ENCODE peak calls at places on chromosomes 12 and 14, in five cellular contexts. S is naive thymus-derived CD4-positive, alpha-beta T cell; T is BE2C; X is MG63; Y is endodermal cell. L is an unnamed sample.
A peak's percentile ranks its signal among the peaks of the same experiment; 100 is the strongest.

GRCh38 chr14:75224561-75224960 is 48.1 kb upstream of the TMED10 start:
- DNase-seq in S (no peak), T (no peak), X (no peak), Y (no peak), L (no peak)

GRCh38 chr12:130916251-130916911 is 37.3 kb upstream of the ADGRD1 start:
- DNase-seq in S (no peak), T (peak; percentile 72), X (peak; percentile 43), Y (peak; percentile 86), L (no peak)

GRCh38 chr12:72024613-72025012 is 86.0 kb downstream of the TPH2 start:
- DNase-seq in S (no peak), T (no peak), X (no peak), Y (no peak), L (no peak)

GRCh38 chr14:101233861-101234587 is 327.3 kb upstream of the DIO3 start:
- DNase-seq in S (no peak), T (no peak), X (no peak), Y (peak; percentile 31), L (no peak)

GRCh38 chr12:102961488-102961801 is 4.0 kb downstream of the ASCL1 start:
- DNase-seq in S (no peak), T (no peak), X (no peak), Y (no peak), L (no peak)

GRCh38 chr14:50085570-50086315 is 30.6 kb downstream of the VCPKMT start:
- DNase-seq in S (no peak), T (no peak), X (peak; percentile 31), Y (no peak), L (no peak)

GRCh38 chr12:46675736-46676135 is 150.1 kb downstream of the SLC38A4 start:
- DNase-seq in S (no peak), T (peak; percentile 13), X (no peak), Y (peak; percentile 74), L (no peak)

GRCh38 chr12:6386038-6386437 is 2.1 kb downstream of the LTBR start:
- DNase-seq in S (no peak), T (no peak), X (no peak), Y (no peak), L (no peak)

GRCh38 chr12:19801941-19802340 is 362.6 kb downstream of the AEBP2 start:
- DNase-seq in S (no peak), T (no peak), X (no peak), Y (no peak), L (no peak)

GRCh38 chr12:89369166-89369565 is 16.9 kb upstream of the DUSP6 start:
- DNase-seq in S (no peak), T (no peak), X (no peak), Y (no peak), L (no peak)

GRCh38 chr12:54227376-54227775 is 38.6 kb upstream of the SMUG1 start:
- DNase-seq in S (no peak), T (no peak), X (no peak), Y (no peak), L (no peak)

GRCh38 chr14:61841145-61841544 is 78.9 kb downstream of the SNAPC1 start:
- DNase-seq in S (no peak), T (peak; percentile 41), X (no peak), Y (no peak), L (no peak)

GRCh38 chr12:41334390-41334789 is 146.3 kb downstream of the PDZRN4 start:
- DNase-seq in S (no peak), T (peak; percentile 8), X (no peak), Y (peak; percentile 79), L (no peak)

GRCh38 chr12:42759622-42760273 is 170.2 kb upstream of the PRICKLE1 start:
- DNase-seq in S (no peak), T (no peak), X (peak; percentile 75), Y (no peak), L (no peak)

GRCh38 chr12:11718768-11719253 is 69.3 kb downstream of the ETV6 start:
- DNase-seq in S (no peak), T (peak; percentile 81), X (peak; percentile 85), Y (no peak), L (no peak)

GRCh38 chr12:104852102-104852501 is 106.0 kb downstream of the SLC41A2 start:
- DNase-seq in S (no peak), T (no peak), X (no peak), Y (no peak), L (no peak)

GRCh38 chr12:70154960-70155589 is 88.2 kb upstream of the CNOT2 start:
- DNase-seq in S (no peak), T (no peak), X (no peak), Y (no peak), L (no peak)
- H3K9me3 ChIP-seq in S (peaks cover 5% of the 10 kb centered on the region), T (no peaks in the 10 kb centered on the region), X (peaks cover 10% of the 10 kb centered on the region), Y (peaks cover 68% of the 10 kb centered on the region), L (no peaks in the 10 kb centered on the region)

GRCh38 chr14:26856832-26857508 is 259.1 kb upstream of the NOVA1 start:
- DNase-seq in S (no peak), T (no peak), X (no peak), Y (no peak), L (no peak)
- H3K9me3 ChIP-seq in S (peaks cover 4% of the 10 kb centered on the region), T (no peaks in the 10 kb centered on the region), X (no peaks in the 10 kb centered on the region), Y (no peaks in the 10 kb centered on the region), L (no peaks in the 10 kb centered on the region)

GRCh38 chr14:106843951-106844483 is 1317.6 kb downstream of the TMEM121 start:
- DNase-seq in S (no peak), T (no peak), X (peak; percentile 17), Y (no peak), L (no peak)
- H3K9me3 ChIP-seq in S (no peaks in the 10 kb centered on the region), T (no peaks in the 10 kb centered on the region), X (no peaks in the 10 kb centered on the region), Y (peaks cover 89% of the 10 kb centered on the region), L (no peaks in the 10 kb centered on the region)

DNA sequence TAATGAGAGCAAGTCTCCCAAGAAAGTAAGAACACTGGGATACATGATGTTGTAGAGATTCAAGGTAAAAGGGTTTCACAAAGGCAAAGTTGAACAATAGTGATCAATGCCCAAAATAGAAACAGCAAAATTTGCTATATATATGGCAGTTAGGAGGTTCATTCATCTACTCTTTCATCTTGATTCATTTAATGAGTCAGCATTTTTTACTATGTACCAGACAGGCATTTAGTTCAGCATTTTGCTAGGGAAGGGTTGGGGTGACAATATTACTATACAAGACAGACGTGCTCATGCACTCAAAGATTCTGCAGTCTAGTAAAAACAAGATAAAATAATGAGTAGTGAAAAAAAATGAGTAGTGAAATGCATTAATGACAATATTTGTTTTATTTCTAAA is 264.9 kb upstream of the LMO3 start:
- DNase-seq in S (no peak), T (no peak), X (no peak), Y (no peak), L (no peak)
- H3K9me3 ChIP-seq in S (no peaks in the 10 kb centered on the region), T (no peaks in the 10 kb centered on the region), X (no peaks in the 10 kb centered on the region), Y (no peaks in the 10 kb centered on the region), L (no peaks in the 10 kb centered on the region)

GRCh38 chr14:105986896-105987284 is 460.5 kb downstream of the TMEM121 start:
- DNase-seq in S (no peak), T (no peak), X (no peak), Y (no peak), L (no peak)

GRCh38 chr14:105987563-105987962 is 461.2 kb downstream of the TMEM121 start:
- DNase-seq in S (no peak), T (no peak), X (no peak), Y (no peak), L (no peak)

GRCh38 chr14:105993814-105994213 is 467.4 kb downstream of the TMEM121 start:
- DNase-seq in S (no peak), T (no peak), X (no peak), Y (no peak), L (no peak)

DNA sequence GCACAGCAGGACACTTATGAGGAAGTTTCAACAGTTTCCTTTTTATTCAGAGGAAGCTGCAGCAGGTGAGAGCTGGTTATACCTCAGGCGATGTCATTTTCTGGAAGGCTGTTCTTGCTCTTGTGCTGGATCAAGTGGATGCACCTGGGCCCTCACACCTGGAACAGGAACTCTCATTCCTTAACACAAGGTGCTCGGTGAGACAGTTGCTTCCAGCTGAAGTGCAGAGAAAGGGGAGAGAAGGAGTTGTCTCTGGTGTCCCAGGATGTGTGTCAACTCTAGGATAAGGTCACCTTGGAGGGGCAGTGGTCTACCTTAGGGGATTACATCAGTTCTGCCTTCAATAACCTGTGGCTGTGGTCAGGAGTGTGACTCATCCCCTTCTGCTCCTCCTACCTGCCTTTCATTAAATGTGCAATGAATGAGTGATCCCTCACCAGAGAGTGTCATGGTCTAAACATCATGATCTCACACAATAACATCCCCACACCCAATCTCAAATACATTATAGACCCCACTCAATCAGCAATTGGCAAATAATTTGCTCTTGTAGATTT is 463.4 kb downstream of the TMEM121 start:
- DNase-seq in S (no peak), T (no peak), X (no peak), Y (no peak), L (no peak)
- H3K9me3 ChIP-seq in S (no peaks in the 10 kb centered on the region), T (no peaks in the 10 kb centered on the region), X (no peaks in the 10 kb centered on the region), Y (peaks cover 48% of the 10 kb centered on the region), L (no peaks in the 10 kb centered on the region)

GRCh38 chr14:19878029-19878642 is 3.2 kb downstream of the OR4K2 start:
- DNase-seq in S (no peak), T (no peak), X (no peak), Y (no peak), L (no peak)

GRCh38 chr14:19873178-19873577 is 1.8 kb upstream of the OR4K2 start:
- DNase-seq in S (no peak), T (no peak), X (no peak), Y (no peak), L (no peak)

DNA sequence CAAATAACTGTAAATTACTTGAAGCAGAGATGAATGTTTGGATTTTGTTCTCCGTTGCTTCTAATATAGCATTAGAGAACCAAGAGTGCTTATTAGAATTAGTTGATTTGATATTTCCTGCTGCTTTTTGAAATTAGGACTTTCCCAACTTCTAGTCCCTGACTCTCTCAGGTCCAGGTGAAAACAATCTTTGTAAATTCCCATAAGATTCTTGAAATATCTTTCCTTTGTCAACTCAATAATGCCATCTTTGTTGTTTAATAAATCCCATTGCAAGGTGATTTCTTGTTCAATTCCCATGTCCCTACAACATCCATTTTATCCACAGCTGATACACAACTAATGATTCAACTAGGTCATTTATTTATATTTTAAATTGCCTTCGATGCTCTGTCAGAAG is at the start of gene OR4K2:
- DNase-seq in S (no peak), T (no peak), X (no peak), Y (no peak), L (no peak)
- H3K9me3 ChIP-seq in S (no peaks in the 10 kb centered on the region), T (no peaks in the 10 kb centered on the region), X (no peaks in the 10 kb centered on the region), Y (peaks cover 86% of the 10 kb centered on the region), L (no peaks in the 10 kb centered on the region)

DNA sequence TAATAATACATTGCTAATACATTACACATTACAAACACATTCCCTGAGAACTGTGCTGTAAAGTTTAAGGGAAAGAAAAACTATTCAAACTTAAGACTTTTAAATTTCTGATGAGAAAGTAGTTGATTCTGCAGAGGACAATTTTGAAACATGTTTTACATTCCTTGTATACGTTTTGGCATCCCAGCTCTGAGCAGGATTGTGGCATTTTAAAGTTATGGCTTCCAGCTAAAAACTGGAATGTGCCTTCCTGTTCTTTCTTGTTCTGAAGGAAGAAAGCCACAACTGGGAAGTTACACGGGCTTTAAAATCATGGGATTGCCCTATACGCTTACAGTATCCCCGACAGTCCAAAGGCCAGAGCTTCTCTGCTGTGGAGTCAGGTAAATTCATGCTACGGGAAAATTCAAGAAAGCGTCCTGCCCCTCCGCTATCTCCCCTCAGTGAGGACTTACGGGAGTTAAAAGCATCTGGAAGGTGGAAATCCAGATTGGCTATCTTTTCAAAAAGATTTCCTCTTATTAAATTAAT is 10.8 kb upstream of the KLHL42 start:
- DNase-seq in S (no peak), T (no peak), X (no peak), Y (no peak), L (no peak)
- H3K9me3 ChIP-seq in S (no peaks in the 10 kb centered on the region), T (no peaks in the 10 kb centered on the region), X (no peaks in the 10 kb centered on the region), Y (no peaks in the 10 kb centered on the region), L (no peaks in the 10 kb centered on the region)

DNA sequence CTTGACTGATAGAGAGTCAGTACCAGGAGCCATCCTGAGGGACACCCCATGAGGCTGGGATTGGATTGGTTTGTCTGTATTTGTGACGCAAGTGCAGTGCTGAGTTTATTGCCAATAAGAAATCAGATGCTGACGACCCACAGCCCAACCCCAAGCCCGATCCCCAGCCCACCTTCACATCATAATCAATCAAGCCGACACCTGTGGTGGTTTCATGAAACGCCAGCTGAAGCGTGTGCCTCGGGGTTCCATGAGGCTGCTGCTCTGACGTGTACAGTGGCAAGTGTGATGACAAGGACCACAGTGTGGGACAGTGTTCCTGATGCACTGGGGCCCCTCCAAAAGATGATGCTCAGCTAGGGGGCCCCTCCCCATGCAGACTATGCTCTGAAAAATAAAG is 62.1 kb upstream of the C14orf180 start:
- DNase-seq in S (no peak), T (no peak), X (no peak), Y (peak; percentile 22), L (no peak)
- H3K9me3 ChIP-seq in S (peaks cover 8% of the 10 kb centered on the region), T (peaks cover 7% of the 10 kb centered on the region), X (no peaks in the 10 kb centered on the region), Y (no peaks in the 10 kb centered on the region), L (no peaks in the 10 kb centered on the region)